ENCODE peak calls at places on chromosomes 6 and 20, in four cellular contexts. E, V, C and F are unnamed samples.

GRCh38 chr6:18507018-18507415 is 119.9 kb downstream of the RNF144B start:
- DNase-seq in V (no peak), C (no peak), E (no peak), F (peak)

GRCh38 chr6:137102851-137103492 is 58.2 kb upstream of the IL20RA start:
- DNase-seq in E (no peak), C (no peak), V (no peak), F (no peak)

GRCh38 chr6:111857674-111858337 is 15.4 kb downstream of the FYN start:
- DNase-seq in C (no peak), E (no peak), V (no peak), F (no peak)

GRCh38 chr20:63100926-63101699 is 94.3 kb upstream of the BHLHE23 start:
- DNase-seq in C (no peak), V (no peak), E (no peak), F (peak)

GRCh38 chr6:109925060-109925459 is 53.1 kb upstream of the GPR6 start:
- DNase-seq in C (no peak), E (peak), V (no peak), F (no peak)

GRCh38 chr20:49906615-49907154 is 8.6 kb downstream of the SPATA2 start:
- DNase-seq in V (no peak), E (no peak), C (no peak), F (no peak)

GRCh38 chr20:1819311-1820136 is 75.7 kb upstream of the SIRPA start:
- DNase-seq in V (no peak), C (peak), E (no peak), F (no peak)

GRCh38 chr20:43102394-43102793 is 87.3 kb downstream of the PTPRT start:
- DNase-seq in C (peak), E (no peak), V (no peak), F (peak)

GRCh38 chr20:49906101-49906604 is 9.2 kb downstream of the SPATA2 start:
- DNase-seq in C (no peak), V (no peak), E (no peak), F (no peak)

GRCh38 chr20:17969884-17970409 is 1.1 kb downstream of the MGME1 start:
- DNase-seq in V (no peak), C (peak), E (peak), F (no peak)

GRCh38 chr6:135586844-135587243 is 89.3 kb upstream of the AHI1 start:
- DNase-seq in V (no peak), C (no peak), E (peak), F (no peak)

GRCh38 chr6:19301980-19302379 is 535.2 kb upstream of the ID4 start:
- DNase-seq in E (peak), V (no peak), C (no peak), F (no peak)

GRCh38 chr6:80021131-80021530 is 16.7 kb downstream of the TTK start:
- DNase-seq in V (no peak), E (no peak), C (no peak), F (no peak)

GRCh38 chr6:52231411-52232127 is 12.7 kb downstream of the IL17F start:
- DNase-seq in E (no peak), C (no peak), V (no peak), F (no peak)

GRCh38 chr6:118646977-118647376 is 4.4 kb downstream of the CEP85L start:
- DNase-seq in V (no peak), C (no peak), E (no peak), F (no peak)

GRCh38 chr6:118650500-118651281 is 700 bp downstream of the CEP85L start:
- DNase-seq in V (no peak), E (peak), C (peak), F (peak)

GRCh38 chr6:118649918-118650499 is 1.4 kb downstream of the CEP85L start:
- DNase-seq in C (no peak), V (no peak), E (no peak), F (no peak)

GRCh38 chr6:118651282-118652050 is at the start of gene CEP85L:
- DNase-seq in E (peak), C (peak), V (peak), F (peak)

DNA sequence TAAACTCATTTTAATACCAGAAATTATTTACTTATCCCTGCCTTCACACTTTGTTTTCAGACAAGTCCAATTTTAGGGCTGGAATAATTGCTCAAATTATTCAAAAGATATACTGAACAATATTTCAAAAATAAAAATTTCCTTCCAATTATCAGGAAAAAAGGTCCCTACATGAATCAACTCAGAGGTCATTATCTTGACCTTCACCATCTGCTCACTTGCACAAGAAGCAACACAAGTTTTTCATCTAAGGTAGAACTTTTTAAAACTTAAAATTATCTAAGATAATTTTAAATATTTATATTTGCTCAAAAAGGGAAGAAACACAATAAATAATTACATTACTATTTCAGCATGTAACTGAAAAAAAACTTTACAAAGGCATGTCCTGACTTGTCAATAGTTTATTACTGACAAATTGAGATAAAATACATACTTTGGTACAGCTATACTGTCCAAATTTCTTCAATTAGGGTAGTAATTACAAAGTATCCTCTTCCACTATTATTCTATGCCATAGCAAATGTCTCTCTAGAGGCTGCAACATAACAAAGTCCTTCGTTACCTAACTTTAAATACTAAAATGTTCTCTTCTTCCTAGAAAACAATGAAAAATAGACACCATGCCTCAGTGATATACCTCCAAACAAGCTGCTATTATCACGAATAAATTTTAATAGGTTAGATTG is 2.4 kb downstream of the CEP85L start:
- DNase-seq in C (no peak), E (no peak), V (no peak), F (no peak)
- H3K27ac ChIP-seq in C (no peak), E (peak), V (no peak), F (peak)

DNA sequence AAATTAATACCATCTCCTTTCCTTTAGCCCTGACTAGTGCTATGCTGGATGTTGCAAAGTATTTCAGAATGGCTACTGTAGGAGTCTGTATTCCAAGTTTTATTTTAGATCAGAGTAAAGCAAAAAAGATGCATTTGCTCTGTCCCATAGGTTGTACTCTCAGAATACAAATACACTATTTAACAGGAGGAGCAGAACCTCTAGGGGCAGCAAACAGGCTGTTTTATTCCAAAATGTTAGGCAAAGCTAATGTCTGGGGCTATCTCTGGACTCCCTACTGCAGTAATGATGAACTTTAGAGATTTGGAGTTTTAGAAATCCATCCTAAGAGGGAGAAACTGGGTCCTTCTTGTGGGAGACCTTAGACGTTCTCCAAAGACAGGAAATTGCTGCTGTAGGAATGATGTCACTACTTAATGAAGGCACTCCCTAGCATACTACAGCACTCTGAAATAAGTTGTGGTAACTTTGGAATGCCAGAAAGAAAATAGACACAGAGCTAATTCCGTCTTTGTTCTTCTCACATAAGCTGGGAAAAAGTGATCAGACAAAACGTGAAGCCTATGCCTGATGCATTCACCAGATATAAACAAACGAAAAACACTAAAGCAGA is 392.4 kb upstream of the HS3ST5 start:
- DNase-seq in E (peak), C (peak), V (no peak), F (no peak)
- TF ChIP-seq CTCF in E (no peak), C (no peak), V (no peak), F (no peak)

GRCh38 chr6:108609276-108609769 is 48.6 kb downstream of the FOXO3 start:
- DNase-seq in E (peak), C (peak), V (peak), F (peak)

GRCh38 chr6:108606130-108606797 is 45.5 kb downstream of the FOXO3 start:
- DNase-seq in C (no peak), V (no peak), E (peak), F (no peak)

GRCh38 chr6:108610270-108610839 is 49.6 kb downstream of the FOXO3 start:
- DNase-seq in E (no peak), C (no peak), V (no peak), F (no peak)

GRCh38 chr6:108612852-108613251 is 52.1 kb downstream of the FOXO3 start:
- DNase-seq in C (no peak), V (no peak), E (no peak), F (no peak)

DNA sequence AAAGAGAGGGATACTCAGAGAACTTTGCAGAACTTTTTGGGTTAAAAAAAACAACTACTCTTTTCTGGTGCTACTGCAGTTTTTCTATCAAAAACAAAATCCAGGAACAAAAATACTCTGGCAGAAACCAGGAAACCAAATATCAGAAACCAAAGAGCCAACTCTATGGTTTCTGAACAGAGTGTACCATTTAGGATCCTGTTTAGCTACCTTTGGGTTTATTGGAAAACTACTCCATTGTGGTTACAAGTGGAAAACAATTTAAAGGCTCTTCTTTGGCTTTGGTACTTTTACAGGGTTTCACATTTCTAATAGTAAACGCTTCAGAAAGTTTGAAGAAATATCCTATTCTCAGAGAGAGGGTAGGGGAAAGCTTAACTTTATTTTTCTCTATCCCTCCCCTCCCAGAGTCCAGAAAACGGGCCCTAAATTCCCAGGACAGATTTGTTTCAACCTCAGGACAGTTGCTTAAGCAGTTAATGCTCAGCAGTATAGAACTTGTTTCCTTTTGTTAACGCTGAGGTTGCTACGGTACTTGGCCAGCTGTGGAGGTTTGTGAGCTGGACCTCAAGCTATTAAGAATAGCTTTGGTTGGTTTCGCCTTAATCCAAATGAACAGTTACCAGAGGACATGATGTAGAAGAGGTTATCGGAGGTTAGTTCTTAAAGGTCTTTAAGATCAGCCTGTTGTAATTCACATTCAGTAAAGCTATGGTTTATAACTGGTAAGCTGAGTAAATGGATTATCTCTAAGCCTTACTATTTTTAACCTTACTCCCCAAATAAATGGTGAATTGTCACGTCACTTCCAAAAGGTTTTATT is 47.9 kb downstream of the FOXO3 start:
- DNase-seq in V (no peak), E (peak), C (no peak), F (peak)
- H3K27ac ChIP-seq in V (no peak), E (peak), C (no peak), F (no peak)

GRCh38 chr6:6711832-6712231 is 123.3 kb downstream of the LY86 start:
- DNase-seq in C (no peak), V (no peak), E (no peak), F (no peak)

GRCh38 chr6:6712979-6713514 is 124.5 kb downstream of the LY86 start:
- DNase-seq in C (no peak), V (no peak), E (peak), F (no peak)

GRCh38 chr6:6713660-6714446 is 125.3 kb downstream of the LY86 start:
- DNase-seq in E (peak), V (no peak), C (no peak), F (no peak)

GRCh38 chr6:6714498-6715360 is 126.2 kb downstream of the LY86 start:
- DNase-seq in C (no peak), E (peak), V (no peak), F (peak)

DNA sequence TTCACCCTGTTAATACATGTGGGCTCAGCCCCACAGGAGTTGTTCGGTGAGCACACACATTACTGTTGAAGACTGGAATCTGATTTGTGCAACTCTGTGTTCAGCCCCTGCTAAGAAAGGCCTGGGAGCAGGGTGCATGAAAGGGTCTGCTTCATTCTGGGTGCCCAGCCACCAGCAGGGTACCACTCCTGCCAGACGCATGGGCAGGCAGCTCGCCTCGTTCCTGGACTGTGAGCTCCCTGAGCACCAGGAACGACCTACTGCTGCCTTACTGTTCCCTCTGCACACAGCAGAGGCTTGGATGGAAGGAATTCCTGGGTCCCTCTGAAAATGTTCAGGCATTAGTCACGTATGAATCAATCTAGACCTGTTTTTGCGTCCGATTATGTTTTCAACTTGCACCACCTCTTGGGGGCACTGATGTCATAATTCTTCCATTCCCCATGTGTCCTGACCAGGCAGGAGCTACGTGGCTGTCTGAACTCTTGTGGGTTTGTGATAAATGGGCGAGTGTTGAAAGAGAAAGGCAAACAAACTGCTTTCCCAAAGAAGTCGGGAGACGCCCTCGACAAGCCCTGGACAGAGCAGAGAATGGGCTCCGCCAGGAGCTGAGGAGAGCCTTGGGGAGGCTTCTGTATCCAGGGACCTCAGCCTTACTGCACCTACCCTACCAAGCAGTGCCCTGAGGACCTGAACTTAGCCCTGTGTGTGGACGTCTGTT is 123.9 kb downstream of the LY86 start:
- DNase-seq in C (no peak), V (peak), E (peak), F (no peak)
- TF ChIP-seq CTCF in C (peak), V (peak), E (peak), F (no peak)